ENCODE peak calls at places on chromosomes 1 and 21, in five cellular contexts. I is Daoy; J is neuronal stem cell; Z is activated CD4-positive, alpha-beta T cell treated with anti-CD3 and anti-CD28 coated beads, Interleukin-2, amount 50 U/mL, for 1 hour; T is sigmoid colon. V is an unnamed sample.

GRCh38 chr1:160189649-160190625 is at the start of gene CASQ1:
- DNase-seq in I (peak), J (no peak), Z (no peak), T (peak), V (no peak)

GRCh38 chr1:55869050-55869449 is 653.9 kb upstream of the USP24 start:
- DNase-seq in I (no peak), J (no peak), Z (no peak), T (no peak), V (no peak)

GRCh38 chr1:32014937-32015363 is 1.3 kb downstream of the KHDRBS1 start:
- DNase-seq in I (no peak), J (no peak), Z (no peak), T (no peak), V (no peak)

GRCh38 chr1:167105150-167105840 is 11.4 kb downstream of the STYXL2 start:
- DNase-seq in I (no peak), J (no peak), Z (no peak), T (no peak), V (no peak)

GRCh38 chr1:33337994-33338494 is 17.1 kb upstream of the A3GALT2 start:
- DNase-seq in I (no peak), J (no peak), Z (no peak), T (peak), V (no peak)

GRCh38 chr21:37667380-37667779 is 248.9 kb downstream of the KCNJ6 start:
- DNase-seq in I (no peak), J (no peak), Z (no peak), T (no peak), V (no peak)

GRCh38 chr1:165415068-165415467 is 29.9 kb downstream of the RXRG start:
- DNase-seq in I (no peak), J (no peak), Z (no peak), T (no peak), V (no peak)

GRCh38 chr1:66393586-66394334 is 140.2 kb upstream of the SGIP1 start:
- DNase-seq in I (no peak), J (no peak), Z (no peak), T (no peak), V (no peak)

GRCh38 chr21:44405948-44406872 is 49.1 kb upstream of the LRRC3 start:
- DNase-seq in I (peak), J (no peak), Z (no peak), T (no peak), V (no peak)

GRCh38 chr1:246214708-246215504 is 292.2 kb downstream of the SMYD3 start:
- DNase-seq in I (peak), J (no peak), Z (no peak), T (peak), V (peak)

V was measured in HAP-1.